ENCODE peak calls at places on chromosome 7, in ten cellular contexts. X is AG04450; S is mammary epithelial cell; B is tibial artery; T is GM23248; E is right cardiac atrium; Q is hepatocyte; Z is psoas muscle; R is RWPE1; N is CD8-positive, alpha-beta T cell. F is an unnamed sample.

GRCh38 chr7:117808910-117809705 is 64.1 kb downstream of the CTTNBP2 start:
- DNase-seq in X (no peak), S (no peak), B (no peak), T (no peak), E (no peak), Q (no peak), Z (no peak), R (no peak), N (no peak), F (no peak)

GRCh38 chr7:142749218-142749993 is at the start of gene PRSS1:
- DNase-seq in X (no peak), S (no peak), B (no peak), T (no peak), E (no peak), Q (peak; percentile 70), Z (no peak), R (no peak), N (no peak), F (no peak)

GRCh38 chr7:144470052-144470451 is 66.6 kb upstream of the NOBOX start:
- DNase-seq in X (no peak), S (no peak), B (no peak), T (no peak), E (no peak), Q (no peak), Z (no peak), R (no peak), N (no peak), F (no peak)

GRCh38 chr7:138663741-138664710 is 37.1 kb downstream of the SVOPL start:
- DNase-seq in X (no peak), S (no peak), B (no peak), T (peak; percentile 7), E (no peak), Q (peak; percentile 49), Z (no peak), R (peak; percentile 30), N (no peak), F (peak; percentile 76)

GRCh38 chr7:150383710-150384397 is 4.7 kb downstream of the ZNF775 start:
- DNase-seq in X (no peak), S (no peak), B (peak; percentile 54), T (no peak), E (peak; percentile 70), Q (peak; percentile 79), Z (no peak), R (no peak), N (no peak), F (peak; percentile 65)

GRCh38 chr7:82444220-82445049 is 858 bp upstream of the CACNA2D1 start:
- DNase-seq in X (no peak), S (peak; percentile 40), B (no peak), T (no peak), E (no peak), Q (no peak), Z (no peak), R (peak; percentile 9), N (no peak), F (peak; percentile 75)

GRCh38 chr7:22445140-22445722 is 54.8 kb downstream of the STEAP1B start:
- DNase-seq in X (no peak), S (peak; percentile 65), B (peak; percentile 70), T (no peak), E (peak; percentile 88), Q (no peak), Z (peak; percentile 69), R (peak; percentile 27), N (no peak), F (peak; percentile 95)

GRCh38 chr7:2721842-2722241 is 33.8 kb downstream of the AMZ1 start:
- DNase-seq in X (no peak), S (no peak), B (no peak), T (no peak), E (peak; percentile 21), Q (no peak), Z (no peak), R (no peak), N (no peak), F (peak; percentile 71)

GRCh38 chr7:120876922-120877321 is 19.0 kb upstream of the TSPAN12 start:
- DNase-seq in X (no peak), S (no peak), B (no peak), T (no peak), E (no peak), Q (no peak), Z (no peak), R (no peak), N (no peak), F (no peak)

GRCh38 chr7:41107330-41107937 is 595.5 kb downstream of the INHBA start:
- DNase-seq in X (no peak), S (peak; percentile 99), B (no peak), T (peak; percentile 29), E (no peak), Q (peak; percentile 79), Z (no peak), R (peak; percentile 97), N (no peak), F (peak; percentile 83)

GRCh38 chr7:130492519-130493274 is 812 bp downstream of the MEST start:
- DNase-seq in X (no peak), S (no peak), B (no peak), T (peak; percentile 38), E (peak; percentile 50), Q (no peak), Z (no peak), R (no peak), N (peak; percentile 10), F (peak; percentile 53)

GRCh38 chr7:159099711-159100231 is 44.9 kb downstream of the VIPR2 start:
- DNase-seq in X (no peak), S (no peak), B (peak; percentile 65), T (no peak), E (peak; percentile 30), Q (no peak), Z (peak; percentile 11), R (no peak), N (peak; percentile 2), F (peak; percentile 60)

DNA sequence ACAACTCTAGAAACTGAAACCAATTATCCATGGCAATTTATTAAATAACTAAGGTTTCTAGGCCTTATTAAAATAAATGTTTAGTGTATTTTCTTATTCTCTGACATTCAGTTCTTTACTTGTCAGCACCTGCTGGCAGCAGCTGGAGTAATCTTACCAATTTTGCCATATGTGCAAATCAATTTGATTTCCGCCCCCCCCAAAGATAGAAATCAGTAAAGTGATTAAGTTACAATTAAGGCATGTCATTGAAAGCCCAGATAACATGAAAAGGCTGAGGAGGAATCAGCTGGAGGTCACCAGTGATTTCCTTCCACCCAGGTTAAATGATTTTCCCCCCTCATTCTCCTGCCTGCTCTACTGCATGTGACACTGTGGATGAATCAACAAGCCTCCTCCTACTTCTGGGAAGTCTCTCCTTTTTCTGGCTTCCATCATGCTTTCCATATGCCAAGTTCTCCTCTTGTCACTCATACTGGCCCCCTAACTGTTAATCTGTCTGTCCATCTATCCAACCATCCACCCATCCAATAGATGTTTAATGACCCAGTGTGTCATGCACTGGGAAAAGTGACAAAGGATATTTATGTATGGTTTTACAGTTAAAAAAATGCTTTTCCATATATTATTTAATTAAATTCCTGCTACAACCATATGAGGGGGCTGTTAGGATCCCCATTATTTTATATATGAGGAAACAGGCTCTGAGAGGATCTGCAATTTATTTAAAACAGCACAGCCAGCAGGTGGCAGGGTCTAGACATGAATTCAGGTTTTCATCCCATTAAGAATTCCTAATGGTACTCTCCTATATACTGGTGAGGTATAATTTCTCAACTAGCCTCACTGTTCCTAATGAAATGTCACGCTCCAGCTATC is 116.5 kb downstream of the ATXN7L1 start:
- DNase-seq in X (no peak), S (peak; percentile 37), B (no peak), T (peak; percentile 78), E (no peak), Q (peak; percentile 62), Z (peak; percentile 30), R (peak; percentile 70), N (peak; percentile 23), F (no peak)
- H3K27ac ChIP-seq in X (no peak overlapping the region), S (no peak overlapping the region), B (no peak overlapping the region), T (peak overlapping the region; percentile 28), E (no peak overlapping the region), Q (no peak overlapping the region), Z (no peak overlapping the region), R (no peak overlapping the region), N (no peak overlapping the region), F (no peak overlapping the region)

DNA sequence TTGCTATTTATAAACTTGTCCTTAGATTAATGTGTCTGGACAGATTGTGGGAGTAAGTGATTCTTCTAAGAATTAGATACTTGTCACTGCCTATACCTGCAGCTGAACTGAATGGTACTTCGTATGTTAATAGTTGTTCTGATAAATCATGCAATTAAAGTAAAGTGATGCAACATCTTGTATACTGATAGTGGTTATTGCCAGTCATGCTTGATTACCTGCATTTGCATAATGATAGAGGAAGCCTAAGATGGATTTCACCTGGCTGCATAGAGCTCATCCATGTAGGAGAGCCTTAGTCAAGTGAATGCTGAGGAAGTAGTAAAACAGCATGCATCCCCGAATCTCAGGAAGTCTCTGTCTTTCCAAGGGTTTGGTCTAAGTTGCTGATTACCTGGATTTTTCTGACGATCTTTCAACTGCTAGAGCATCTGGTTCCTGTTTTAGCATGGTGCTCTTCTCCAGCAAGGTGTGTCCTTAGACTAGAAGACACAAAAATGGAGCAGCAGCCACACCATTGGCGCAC is 64.1 kb upstream of the CAPZA2 start:
- DNase-seq in X (no peak), S (no peak), B (no peak), T (no peak), E (no peak), Q (no peak), Z (no peak), R (no peak), N (no peak), F (no peak)
- H3K27ac ChIP-seq in X (no peak overlapping the region), S (no peak overlapping the region), B (no peak overlapping the region), T (no peak overlapping the region), E (no peak overlapping the region), Q (peak overlapping the region; percentile 62), Z (peak overlapping the region; percentile 37), R (no peak overlapping the region), N (no peak overlapping the region), F (no peak overlapping the region)

DNA sequence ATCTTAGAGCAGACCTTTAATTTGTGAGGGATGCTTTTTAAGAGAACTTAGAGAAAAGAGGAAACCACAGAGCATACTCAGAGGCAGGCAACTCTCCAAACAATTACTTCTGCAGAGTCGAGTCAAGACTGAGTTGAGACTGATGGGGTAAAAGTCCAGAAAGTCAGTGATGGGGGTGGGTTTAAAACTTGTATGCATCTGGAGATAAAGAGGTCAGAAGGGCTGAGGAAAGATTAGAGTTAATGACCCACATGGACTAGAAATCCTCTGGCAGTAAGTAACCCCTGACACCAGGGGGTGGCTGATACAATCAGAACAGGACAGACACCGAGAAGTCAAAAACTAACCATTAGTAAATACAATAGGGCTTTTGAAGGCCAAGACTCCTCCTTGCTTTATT is 42.4 kb upstream of the SEPTIN7 start:
- DNase-seq in X (no peak), S (no peak), B (no peak), T (no peak), E (no peak), Q (peak; percentile 42), Z (no peak), R (no peak), N (peak; percentile 5), F (no peak)
- H3K27ac ChIP-seq in X (no peak overlapping the region), S (no peak overlapping the region), B (peak overlapping the region; percentile 3), T (no peak overlapping the region), E (no peak overlapping the region), Q (peak overlapping the region; percentile 55), Z (no peak overlapping the region), R (no peak overlapping the region), N (no peak overlapping the region), F (no peak overlapping the region)

DNA sequence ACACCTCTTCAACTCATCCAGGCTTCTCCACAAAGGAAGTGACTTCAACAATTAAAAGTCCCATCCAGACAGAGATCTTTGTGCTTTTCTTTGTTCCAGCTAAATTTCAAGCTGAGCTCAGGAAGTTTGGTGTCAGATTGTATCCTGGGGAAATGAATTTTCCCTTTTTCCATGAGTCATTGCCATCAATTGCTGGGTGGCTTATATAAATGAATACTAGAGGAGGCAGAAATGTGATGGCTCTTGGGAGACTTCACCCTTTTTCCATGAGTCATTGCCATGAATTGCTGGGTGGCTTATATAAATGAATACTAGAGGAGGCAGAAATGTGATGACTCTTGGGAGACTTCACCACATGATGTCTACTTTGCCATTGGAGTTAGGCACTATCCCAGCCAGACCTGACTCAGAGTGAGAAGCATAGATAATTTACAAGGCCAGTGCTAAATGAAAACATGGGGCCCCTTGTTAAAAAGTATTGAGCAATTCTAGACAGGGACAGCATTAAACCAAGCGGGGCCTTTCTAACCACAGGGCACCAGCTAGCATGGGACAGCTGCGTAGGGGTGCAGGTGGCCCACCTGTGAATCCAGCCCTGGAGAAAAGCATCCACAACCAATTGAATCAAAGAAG is 339.2 kb upstream of the PODXL start:
- DNase-seq in X (peak; percentile 11), S (peak; percentile 88), B (no peak), T (peak; percentile 98), E (no peak), Q (peak; percentile 48), Z (no peak), R (peak; percentile 69), N (no peak), F (no peak)
- H3K27ac ChIP-seq in X (no peak overlapping the region), S (peak overlapping the region; percentile 73), B (no peak overlapping the region), T (peak overlapping the region; percentile 89), E (no peak overlapping the region), Q (peak overlapping the region; percentile 54), Z (no peak overlapping the region), R (peak overlapping the region; percentile 84), N (no peak overlapping the region), F (no peak overlapping the region)

F was measured in kidney.